ENCODE peak calls at places on chromosomes 12 and 14, in eight cellular contexts. E is NT2/D1; B is WTC11; W is activated T-cell treated with anti-CD3 and anti-CD28 coated beads, Interleukin-2, amount 50 U/mL, for 72 hours; U is DND-41; Y is effector memory CD8-positive, alpha-beta T cell; V is stimulated activated CD4-positive, alpha-beta T cell treated with anti-CD3 and anti-CD28 coated beads, Interleukin-1b, Interleukin-23, amount 100 ng/mL, for 1 hour; F is left cardiac atrium. H is an unnamed sample.

GRCh38 chr12:58425481-58426392 is 484.4 kb downstream of the ATP23 start:
- DNase-seq in B (peak; percentile 46), E (peak; percentile 50), U (no peak), V (no peak), W (peak; percentile 35), Y (no peak), F (peak; percentile 21), H (no peak)

GRCh38 chr12:110581951-110582285 is 1.2 kb downstream of the PPTC7 start:
- DNase-seq in U (peak; percentile 12), F (no peak), Y (no peak), W (no peak), E (no peak), V (no peak), B (no peak), H (no peak)

GRCh38 chr12:108021949-108022522 is 107.1 kb upstream of the WSCD2 start:
- DNase-seq in W (no peak), V (no peak), B (no peak), F (no peak), E (no peak), U (no peak), Y (no peak), H (no peak)

GRCh38 chr14:106436310-106436905 is 910.0 kb downstream of the TMEM121 start:
- DNase-seq in Y (no peak), V (peak; percentile 63), W (peak; percentile 74), F (no peak), B (peak; percentile 20), U (peak; percentile 70), E (no peak), H (peak; percentile 64)

GRCh38 chr14:26526132-26526531 is 71.7 kb downstream of the NOVA1 start:
- DNase-seq in V (no peak), E (no peak), F (no peak), U (no peak), B (no peak), W (no peak), Y (no peak), H (no peak)

GRCh38 chr14:76311410-76311758 is 64.6 kb upstream of the ESRRB start:
- DNase-seq in Y (no peak), B (peak; percentile 26), E (no peak), W (no peak), V (no peak), U (no peak), F (no peak), H (no peak)

GRCh38 chr12:24378548-24379011 is 429.1 kb upstream of the SOX5 start:
- DNase-seq in U (no peak), Y (no peak), F (no peak), V (no peak), B (no peak), W (no peak), E (no peak), H (no peak)

GRCh38 chr12:25689996-25690501 is 137.0 kb upstream of the LMNTD1 start:
- DNase-seq in F (peak; percentile 67), B (no peak), V (no peak), E (no peak), Y (no peak), W (no peak), U (no peak), H (peak; percentile 61)

GRCh38 chr12:68349083-68349700 is 17.0 kb upstream of the MDM1 start:
- DNase-seq in W (no peak), B (no peak), E (no peak), V (no peak), Y (no peak), U (no peak), F (no peak), H (no peak)

GRCh38 chr12:51536159-51536558 is 54.9 kb upstream of the SCN8A start:
- DNase-seq in F (no peak), W (no peak), V (no peak), E (no peak), U (no peak), Y (no peak), B (no peak), H (no peak)

GRCh38 chr12:50598321-50598862 is 93.6 kb downstream of the DIP2B start:
- DNase-seq in U (no peak), Y (no peak), E (no peak), F (no peak), B (no peak), V (no peak), W (no peak), H (no peak)

GRCh38 chr14:67579636-67580035 is 20.4 kb downstream of the PIGH start:
- DNase-seq in Y (no peak), B (no peak), F (no peak), E (no peak), U (no peak), W (no peak), V (no peak), H (peak; percentile 31)

GRCh38 chr14:89007906-89008305 is 183.5 kb downstream of the TTC8 start:
- DNase-seq in E (no peak), U (no peak), F (no peak), B (no peak), W (no peak), Y (no peak), V (no peak), H (no peak)

GRCh38 chr14:102591372-102591943 is 991 bp upstream of the RCOR1 start:
- DNase-seq in W (no peak), V (no peak), Y (peak; percentile 31), F (peak; percentile 64), E (no peak), B (peak; percentile 34), U (peak; percentile 58), H (peak; percentile 76)

GRCh38 chr12:5430639-5431603 is 987 bp upstream of the NTF3 start:
- DNase-seq in E (no peak), Y (no peak), F (no peak), U (no peak), V (no peak), W (no peak), B (peak; percentile 17), H (no peak)

GRCh38 chr14:49769171-49769570 is 1.2 kb downstream of the KLHDC2 start:
- DNase-seq in U (no peak), F (no peak), E (no peak), W (no peak), V (no peak), Y (no peak), B (no peak), H (no peak)

GRCh38 chr14:55350461-55350860 is 61.2 kb downstream of the ATG14 start:
- DNase-seq in E (no peak), Y (no peak), W (no peak), U (no peak), B (no peak), F (no peak), V (no peak), H (no peak)

GRCh38 chr12:132948146-132949066 is 7.7 kb downstream of the ZNF605 start:
- DNase-seq in Y (no peak), V (no peak), F (no peak), B (no peak), U (no peak), E (no peak), W (no peak), H (no peak)

GRCh38 chr12:93183940-93184663 is 193.6 kb upstream of the NUDT4 start:
- DNase-seq in Y (no peak), E (no peak), V (no peak), F (no peak), W (no peak), U (peak; percentile 44), B (no peak), H (no peak)

GRCh38 chr12:132354211-132354981 is 25.0 kb upstream of the GALNT9 start:
- DNase-seq in W (no peak), Y (no peak), F (peak; percentile 20), V (no peak), U (no peak), B (no peak), E (no peak), H (no peak)

GRCh38 chr12:27521066-27521465 is 2.9 kb upstream of the PPFIBP1 start:
- DNase-seq in Y (no peak), E (peak; percentile 66), B (peak; percentile 27), V (no peak), F (peak; percentile 39), W (no peak), U (no peak), H (no peak)

GRCh38 chr12:9732966-9733461 is at the start of gene CLECL1:
- DNase-seq in B (no peak), V (no peak), U (no peak), W (no peak), Y (no peak), F (no peak), E (no peak), H (no peak)

GRCh38 chr14:63248211-63248610 is 44.0 kb downstream of the RHOJ start:
- DNase-seq in F (no peak), Y (no peak), V (no peak), B (no peak), W (no peak), E (no peak), U (no peak), H (no peak)

GRCh38 chr12:80241576-80242273 is 142.4 kb downstream of the OTOGL start:
- DNase-seq in Y (no peak), F (no peak), V (no peak), U (no peak), E (no peak), W (no peak), B (no peak), H (peak; percentile 61)

GRCh38 chr12:101823891-101824290 is 6.9 kb downstream of the GNPTAB start:
- DNase-seq in Y (peak; percentile 69), U (peak; percentile 91), W (peak; percentile 65), V (peak; percentile 17), B (peak; percentile 54), F (peak; percentile 48), E (peak; percentile 46), H (no peak)

GRCh38 chr12:4217091-4217490 is 56.5 kb upstream of the CCND2 start:
- DNase-seq in E (no peak), Y (peak; percentile 23), B (no peak), U (no peak), V (no peak), W (no peak), F (no peak), H (no peak)

GRCh38 chr12:94248582-94248981 is 100.2 kb downstream of the PLXNC1 start:
- DNase-seq in F (no peak), U (no peak), W (no peak), E (no peak), Y (no peak), B (no peak), V (no peak), H (no peak)

GRCh38 chr12:86230516-86231146 is 25.6 kb downstream of the MGAT4C start:
- DNase-seq in V (no peak), E (no peak), W (no peak), Y (no peak), F (no peak), B (no peak), U (no peak), H (no peak)

GRCh38 chr12:2396448-2396871 is 343.7 kb downstream of the CACNA1C start:
- DNase-seq in W (no peak), B (no peak), F (peak; percentile 52), E (no peak), V (no peak), Y (no peak), U (no peak), H (peak; percentile 68)

GRCh38 chr12:45994736-45995135 is 4.4 kb upstream of the SCAF11 start:
- DNase-seq in B (no peak), V (no peak), F (no peak), Y (no peak), W (no peak), E (no peak), U (no peak), H (no peak)

GRCh38 chr14:101506921-101507300 is 54.4 kb upstream of the DIO3 start:
- DNase-seq in V (no peak), F (no peak), W (no peak), Y (no peak), E (no peak), U (no peak), B (peak; percentile 5), H (peak; percentile 54)

GRCh38 chr12:13163868-13164267 is 32.7 kb upstream of the EMP1 start:
- DNase-seq in F (no peak), Y (no peak), B (no peak), E (no peak), U (no peak), V (no peak), W (no peak), H (no peak)

H was measured in sciatic nerve.